ENCODE peak calls at places on chromosomes 3 and 15, in eight cellular contexts. One of them, this sample, is unnamed.

GRCh38 chr15:85764649-85765277 is 30.0 kb downstream of the KLHL25 start:
- DNase-seq in stimulated activated CD4-positive, alpha-beta T cell treated with anti-CD3 and anti-CD28 coated beads, Interleukin-12 subunit alpha, Interleukin-12 subunit beta, amount 100 ng/mL, for 48 hours: no peak
- DNase-seq in RPMI8226: no peak
- DNase-seq in Right ventricle myocardium superior: no peak
- DNase-seq in ELF-1: no peak
- DNase-seq in HCEC 1CT: no peak
- DNase-seq in epithelial cell of proximal tubule: no peak
- DNase-seq in iris pigment epithelial cell: peak
- DNase-seq in this sample: peak

GRCh38 chr3:24258260-24258659 is 236.4 kb downstream of the THRB start:
- DNase-seq in stimulated activated CD4-positive, alpha-beta T cell treated with anti-CD3 and anti-CD28 coated beads, Interleukin-12 subunit alpha, Interleukin-12 subunit beta, amount 100 ng/mL, for 48 hours: no peak
- DNase-seq in RPMI8226: no peak
- DNase-seq in Right ventricle myocardium superior: no peak
- DNase-seq in ELF-1: no peak
- DNase-seq in HCEC 1CT: no peak
- DNase-seq in epithelial cell of proximal tubule: no peak
- DNase-seq in iris pigment epithelial cell: no peak
- DNase-seq in this sample: no peak

GRCh38 chr3:169813757-169814517 is 1.2 kb upstream of the LRRC34 start:
- DNase-seq in stimulated activated CD4-positive, alpha-beta T cell treated with anti-CD3 and anti-CD28 coated beads, Interleukin-12 subunit alpha, Interleukin-12 subunit beta, amount 100 ng/mL, for 48 hours: peak
- DNase-seq in RPMI8226: peak
- DNase-seq in Right ventricle myocardium superior: peak
- DNase-seq in ELF-1: peak
- DNase-seq in HCEC 1CT: no peak
- DNase-seq in epithelial cell of proximal tubule: no peak
- DNase-seq in iris pigment epithelial cell: peak
- DNase-seq in this sample: no peak

GRCh38 chr3:157082305-157082981 is 77.5 kb downstream of the CCNL1 start:
- DNase-seq in stimulated activated CD4-positive, alpha-beta T cell treated with anti-CD3 and anti-CD28 coated beads, Interleukin-12 subunit alpha, Interleukin-12 subunit beta, amount 100 ng/mL, for 48 hours: no peak
- DNase-seq in RPMI8226: no peak
- DNase-seq in Right ventricle myocardium superior: no peak
- DNase-seq in ELF-1: no peak
- DNase-seq in HCEC 1CT: peak
- DNase-seq in epithelial cell of proximal tubule: peak
- DNase-seq in iris pigment epithelial cell: peak
- DNase-seq in this sample: no peak

GRCh38 chr15:67125589-67126502 is 60.4 kb downstream of the SMAD3 start:
- DNase-seq in stimulated activated CD4-positive, alpha-beta T cell treated with anti-CD3 and anti-CD28 coated beads, Interleukin-12 subunit alpha, Interleukin-12 subunit beta, amount 100 ng/mL, for 48 hours: no peak
- DNase-seq in RPMI8226: no peak
- DNase-seq in Right ventricle myocardium superior: peak
- DNase-seq in ELF-1: no peak
- DNase-seq in HCEC 1CT: peak
- DNase-seq in epithelial cell of proximal tubule: no peak
- DNase-seq in iris pigment epithelial cell: peak
- DNase-seq in this sample: peak

GRCh38 chr3:195896361-195897080 is 11.8 kb downstream of the TNK2 start:
- DNase-seq in stimulated activated CD4-positive, alpha-beta T cell treated with anti-CD3 and anti-CD28 coated beads, Interleukin-12 subunit alpha, Interleukin-12 subunit beta, amount 100 ng/mL, for 48 hours: no peak
- DNase-seq in RPMI8226: no peak
- DNase-seq in Right ventricle myocardium superior: peak
- DNase-seq in ELF-1: no peak
- DNase-seq in HCEC 1CT: peak
- DNase-seq in epithelial cell of proximal tubule: no peak
- DNase-seq in iris pigment epithelial cell: peak
- DNase-seq in this sample: peak

GRCh38 chr3:53065841-53066480 is 20.1 kb upstream of the SFMBT1 start:
- DNase-seq in stimulated activated CD4-positive, alpha-beta T cell treated with anti-CD3 and anti-CD28 coated beads, Interleukin-12 subunit alpha, Interleukin-12 subunit beta, amount 100 ng/mL, for 48 hours: no peak
- DNase-seq in RPMI8226: no peak
- DNase-seq in Right ventricle myocardium superior: no peak
- DNase-seq in ELF-1: no peak
- DNase-seq in HCEC 1CT: no peak
- DNase-seq in epithelial cell of proximal tubule: no peak
- DNase-seq in iris pigment epithelial cell: no peak
- DNase-seq in this sample: no peak

GRCh38 chr3:7630351-7630911 is 769.5 kb downstream of the GRM7 start:
- DNase-seq in stimulated activated CD4-positive, alpha-beta T cell treated with anti-CD3 and anti-CD28 coated beads, Interleukin-12 subunit alpha, Interleukin-12 subunit beta, amount 100 ng/mL, for 48 hours: no peak
- DNase-seq in RPMI8226: no peak
- DNase-seq in Right ventricle myocardium superior: no peak
- DNase-seq in ELF-1: peak
- DNase-seq in HCEC 1CT: no peak
- DNase-seq in epithelial cell of proximal tubule: no peak
- DNase-seq in iris pigment epithelial cell: no peak
- DNase-seq in this sample: no peak

GRCh38 chr3:152071924-152072323 is 196.8 kb upstream of the MBNL1 start:
- DNase-seq in stimulated activated CD4-positive, alpha-beta T cell treated with anti-CD3 and anti-CD28 coated beads, Interleukin-12 subunit alpha, Interleukin-12 subunit beta, amount 100 ng/mL, for 48 hours: no peak
- DNase-seq in RPMI8226: peak
- DNase-seq in Right ventricle myocardium superior: no peak
- DNase-seq in ELF-1: peak
- DNase-seq in HCEC 1CT: peak
- DNase-seq in epithelial cell of proximal tubule: peak
- DNase-seq in iris pigment epithelial cell: peak
- DNase-seq in this sample: peak

GRCh38 chr3:188881954-188882641 is 289.7 kb upstream of the TPRG1 start:
- DNase-seq in stimulated activated CD4-positive, alpha-beta T cell treated with anti-CD3 and anti-CD28 coated beads, Interleukin-12 subunit alpha, Interleukin-12 subunit beta, amount 100 ng/mL, for 48 hours: no peak
- DNase-seq in RPMI8226: no peak
- DNase-seq in Right ventricle myocardium superior: no peak
- DNase-seq in ELF-1: no peak
- DNase-seq in HCEC 1CT: peak
- DNase-seq in epithelial cell of proximal tubule: peak
- DNase-seq in iris pigment epithelial cell: peak
- DNase-seq in this sample: peak

GRCh38 chr3:57221883-57222282 is 5.6 kb upstream of the APPL1 start:
- DNase-seq in stimulated activated CD4-positive, alpha-beta T cell treated with anti-CD3 and anti-CD28 coated beads, Interleukin-12 subunit alpha, Interleukin-12 subunit beta, amount 100 ng/mL, for 48 hours: no peak
- DNase-seq in RPMI8226: no peak
- DNase-seq in Right ventricle myocardium superior: no peak
- DNase-seq in ELF-1: no peak
- DNase-seq in HCEC 1CT: peak
- DNase-seq in epithelial cell of proximal tubule: no peak
- DNase-seq in iris pigment epithelial cell: peak
- DNase-seq in this sample: peak

GRCh38 chr15:44015555-44015954 is 179.5 kb downstream of the FRMD5 start:
- DNase-seq in stimulated activated CD4-positive, alpha-beta T cell treated with anti-CD3 and anti-CD28 coated beads, Interleukin-12 subunit alpha, Interleukin-12 subunit beta, amount 100 ng/mL, for 48 hours: no peak
- DNase-seq in RPMI8226: no peak
- DNase-seq in Right ventricle myocardium superior: no peak
- DNase-seq in ELF-1: no peak
- DNase-seq in HCEC 1CT: no peak
- DNase-seq in epithelial cell of proximal tubule: no peak
- DNase-seq in iris pigment epithelial cell: peak
- DNase-seq in this sample: no peak

This sample was measured in GM03348.